ENCODE peak calls at places on chromosome 5, in six cellular contexts. L, X, H, C, E and M are unnamed samples.

GRCh38 chr5:8329773-8330172 is 460.8 kb downstream of the MTRR start:
- DNase-seq in L (no peak), X (no peak), H (peak), C (no peak), E (peak), M (no peak)

GRCh38 chr5:103066346-103066745 is 53.6 kb downstream of the GIN1 start:
- DNase-seq in L (no peak), X (no peak), H (no peak), C (no peak), E (no peak), M (no peak)

GRCh38 chr5:87400305-87400899 is 12.3 kb downstream of the CCNH start:
- DNase-seq in L (no peak), X (no peak), H (peak), C (peak), E (peak), M (no peak)

GRCh38 chr5:142106061-142106460 is 2.5 kb upstream of the NDFIP1 start:
- DNase-seq in L (no peak), X (no peak), H (no peak), C (no peak), E (peak), M (no peak)

GRCh38 chr5:1324719-1325190 is 20.1 kb downstream of the CLPTM1L start:
- DNase-seq in L (no peak), X (no peak), H (no peak), C (no peak), E (no peak), M (no peak)

GRCh38 chr5:107147584-107147983 is 523.2 kb downstream of the EFNA5 start:
- DNase-seq in L (no peak), X (no peak), H (no peak), C (no peak), E (no peak), M (no peak)

GRCh38 chr5:60522299-60522915 is 177.6 kb downstream of the DEPDC1B start:
- DNase-seq in L (no peak), X (no peak), H (no peak), C (no peak), E (peak), M (no peak)

GRCh38 chr5:149485655-149486615 is 65.3 kb downstream of the CSNK1A1 start:
- DNase-seq in L (no peak), X (no peak), H (peak), C (no peak), E (peak), M (peak)